ENCODE peak calls at places on chromosomes 13 and 19, in six cellular contexts. B is suprapubic skin; C is aorta; T is breast epithelium; E is CD4-positive, CD25-positive, alpha-beta regulatory T cell; K is AG04450. V is an unnamed sample.

GRCh38 chr19:58252102-58252685 is 23.5 kb downstream of the ZNF544 start:
- DNase-seq in T (no peak), K (no peak), C (no peak), B (no peak), E (peak), V (no peak)

GRCh38 chr19:4062576-4063368 is 3.9 kb downstream of the ZBTB7A start:
- DNase-seq in E (no peak), T (no peak), K (no peak), C (no peak), B (no peak), V (no peak)

GRCh38 chr13:25802579-25802978 is 249.2 kb downstream of the SHISA2 start:
- DNase-seq in B (no peak), C (no peak), K (no peak), T (no peak), E (no peak), V (no peak)

GRCh38 chr19:3585301-3586123 is at the start of gene GIPC3:
- DNase-seq in K (no peak), E (no peak), C (peak), B (no peak), T (no peak), V (no peak)

GRCh38 chr19:2266183-2266993 is 10.2 kb upstream of the JSRP1 start:
- DNase-seq in T (peak), C (peak), E (no peak), B (no peak), K (peak), V (no peak)

GRCh38 chr13:108961542-108962125 is 332.2 kb downstream of the MYO16 start:
- DNase-seq in K (no peak), E (peak), T (no peak), C (no peak), B (no peak), V (no peak)

GRCh38 chr13:19982447-19983043 is 24.0 kb downstream of the ZMYM2 start:
- DNase-seq in B (no peak), T (no peak), E (no peak), K (no peak), C (no peak), V (no peak)

GRCh38 chr19:48117515-48118330 is 7.1 kb upstream of the PLA2G4C start:
- DNase-seq in T (no peak), C (no peak), E (no peak), K (no peak), B (no peak), V (no peak)

GRCh38 chr19:50050406-50051223 is 24.8 kb downstream of the ZNF473 start:
- DNase-seq in B (peak), C (peak), K (peak), E (peak), T (peak), V (peak)

GRCh38 chr13:45765464-45765863 is 63.3 kb downstream of the CBY2 start:
- DNase-seq in E (no peak), B (no peak), K (no peak), C (no peak), T (no peak), V (no peak)

GRCh38 chr19:8304841-8305621 is 3.1 kb downstream of the CD320 start:
- DNase-seq in T (peak), B (peak), C (peak), E (no peak), K (no peak), V (no peak)

GRCh38 chr19:48443262-48443661 is 2.5 kb upstream of the GRWD1 start:
- DNase-seq in B (no peak), C (no peak), K (no peak), E (no peak), T (no peak), V (no peak)

GRCh38 chr19:5646703-5647102 is 23.8 kb downstream of the SAFB start:
- DNase-seq in B (no peak), T (no peak), K (no peak), E (no peak), C (no peak), V (no peak)

GRCh38 chr13:60258349-60258748 is 94.6 kb upstream of the DIAPH3 start:
- DNase-seq in E (no peak), K (no peak), B (no peak), T (no peak), C (no peak), V (no peak)

GRCh38 chr13:90414691-90415596 is 932.5 kb upstream of the MIR17HG start:
- DNase-seq in T (no peak), C (no peak), E (no peak), B (no peak), K (peak), V (no peak)

GRCh38 chr13:109568273-109568900 is 218.0 kb downstream of the IRS2 start:
- DNase-seq in K (no peak), B (no peak), C (no peak), T (no peak), E (no peak), V (no peak)

GRCh38 chr19:10155834-10156233 is 36.1 kb upstream of the EIF3G start:
- DNase-seq in E (no peak), B (no peak), T (no peak), K (no peak), C (no peak), V (no peak)

GRCh38 chr19:50203281-50204080 is at the start of gene MYH14:
- DNase-seq in E (no peak), K (no peak), B (no peak), C (peak), T (peak), V (no peak)

GRCh38 chr13:27425918-27426630 is 1.7 kb downstream of the GTF3A start:
- DNase-seq in B (peak), K (no peak), E (peak), T (peak), C (peak), V (peak)

GRCh38 chr13:61765181-61765742 is 349.6 kb upstream of the PCDH20 start:
- DNase-seq in E (no peak), B (no peak), T (no peak), K (no peak), C (no peak), V (no peak)

GRCh38 chr19:36140289-36141038 is 598 bp downstream of the CAPNS1 start:
- DNase-seq in T (peak), B (peak), E (peak), C (peak), K (no peak), V (no peak)

GRCh38 chr19:13033819-13034611 is 38.7 kb downstream of the NFIX start:
- DNase-seq in C (peak), K (no peak), B (no peak), E (peak), T (peak), V (no peak)

GRCh38 chr19:16589917-16590316 is 17.7 kb upstream of the SLC35E1 start:
- DNase-seq in C (no peak), B (no peak), T (no peak), E (no peak), K (no peak), V (no peak)

GRCh38 chr19:38090561-38090960 is 133.5 kb downstream of the DPF1 start:
- DNase-seq in C (no peak), T (no peak), B (no peak), K (no peak), E (no peak), V (no peak)

GRCh38 chr19:15332311-15332996 is at the start of gene BRD4:
- DNase-seq in T (peak), B (no peak), E (peak), K (no peak), C (peak), V (no peak)

GRCh38 chr19:43784981-43785808 is 4.4 kb upstream of the KCNN4 start:
- DNase-seq in C (peak), B (no peak), E (peak), T (peak), K (peak), V (no peak)

GRCh38 chr13:51534075-51534817 is 50.0 kb upstream of the WDFY2 start:
- DNase-seq in C (peak), T (no peak), B (no peak), K (no peak), E (peak), V (no peak)

GRCh38 chr13:79688741-79689140 is 207.8 kb downstream of the NDFIP2 start:
- DNase-seq in B (no peak), K (no peak), E (no peak), C (no peak), T (no peak), V (no peak)

GRCh38 chr19:48872884-48873475 is 759 bp downstream of the PPP1R15A start:
- DNase-seq in K (peak), B (peak), T (peak), C (peak), E (peak), V (peak)

GRCh38 chr19:47315125-47315821 is 5.6 kb downstream of the C5AR1 start:
- DNase-seq in E (no peak), K (peak), B (peak), T (no peak), C (peak), V (no peak)

GRCh38 chr19:54533476-54533875 is 30.8 kb downstream of the LAIR2 start:
- DNase-seq in K (no peak), T (no peak), E (no peak), B (no peak), C (no peak), V (no peak)

GRCh38 chr19:14405380-14405757 is 13.8 kb downstream of the DDX39A start:
- DNase-seq in C (no peak), B (no peak), T (no peak), K (no peak), E (no peak), V (no peak)

GRCh38 chr13:79716191-79716590 is 235.2 kb downstream of the NDFIP2 start:
- DNase-seq in C (no peak), B (no peak), K (no peak), T (no peak), E (no peak), V (no peak)

GRCh38 chr19:1108291-1109031 is 4.7 kb downstream of the GPX4 start:
- DNase-seq in B (no peak), T (no peak), E (no peak), C (no peak), K (no peak), V (no peak)

GRCh38 chr19:40623403-40624239 is 22.5 kb downstream of the LTBP4 start:
- DNase-seq in E (no peak), K (no peak), C (no peak), B (no peak), T (no peak), V (no peak)

GRCh38 chr13:101569807-101570206 is 117.3 kb downstream of the ITGBL1 start:
- DNase-seq in E (no peak), B (no peak), T (no peak), K (no peak), C (no peak), V (no peak)
- H3K27ac ChIP-seq in E (no peak), B (no peak), T (no peak), K (no peak), C (no peak), V (no peak)

GRCh38 chr13:100879255-100879654 is 204.7 kb upstream of the TMTC4 start:
- DNase-seq in C (no peak), B (no peak), T (no peak), E (no peak), K (no peak), V (no peak)

GRCh38 chr13:100872761-100873160 is 198.2 kb upstream of the TMTC4 start:
- DNase-seq in C (no peak), B (no peak), T (no peak), K (no peak), E (no peak), V (no peak)

GRCh38 chr13:100876044-100876403 is 201.4 kb upstream of the TMTC4 start:
- DNase-seq in T (no peak), C (no peak), E (no peak), K (no peak), B (no peak), V (no peak)

GRCh38 chr13:100870898-100871297 is 196.3 kb upstream of the TMTC4 start:
- DNase-seq in B (no peak), K (no peak), C (no peak), E (no peak), T (no peak), V (no peak)

GRCh38 chr13:100875392-100876043 is 200.9 kb upstream of the TMTC4 start:
- DNase-seq in B (no peak), C (no peak), T (no peak), E (peak), K (peak), V (no peak)
- H3K27ac ChIP-seq in B (no peak), C (no peak), T (no peak), E (no peak), K (peak), V (no peak)

GRCh38 chr13:44609137-44609536 is 33.0 kb upstream of the TSC22D1 start:
- DNase-seq in C (no peak), T (no peak), K (no peak), B (no peak), E (no peak), V (no peak)
- H3K27ac ChIP-seq in C (no peak), T (no peak), K (no peak), B (no peak), E (no peak), V (no peak)

DNA sequence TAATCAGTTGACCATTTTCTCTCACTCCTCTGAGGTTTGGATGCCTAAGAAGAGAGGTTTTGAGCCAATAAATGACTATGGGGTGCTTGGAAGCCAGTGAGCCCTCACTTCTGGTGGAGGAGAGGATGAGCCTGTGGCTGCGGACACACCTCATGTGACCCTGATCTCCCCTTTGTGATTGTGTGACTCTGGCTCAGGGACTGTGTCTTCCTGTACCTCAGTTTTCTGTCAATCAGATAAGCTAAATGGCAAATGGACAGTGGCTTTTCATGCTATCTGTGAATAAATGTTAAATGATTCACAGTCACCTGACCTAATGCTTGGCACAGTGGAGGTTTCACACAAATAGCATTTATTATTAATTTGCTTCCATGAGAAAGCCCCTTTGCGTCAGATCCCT is 2.7 kb downstream of the PSG8 start:
- DNase-seq in C (no peak), B (no peak), E (no peak), T (no peak), K (no peak), V (no peak)
- H3K27ac ChIP-seq in C (no peak), B (no peak), E (no peak), T (peak), K (peak), V (no peak)

GRCh38 chr19:45273532-45273877 is 22.4 kb downstream of the MARK4 start:
- DNase-seq in K (no peak), T (no peak), B (no peak), E (no peak), C (no peak), V (no peak)
- H3K27ac ChIP-seq in K (no peak), T (no peak), B (no peak), E (no peak), C (no peak), V (no peak)

GRCh38 chr19:17888260-17888659 is 16.5 kb downstream of the SLC5A5 start:
- DNase-seq in T (no peak), C (no peak), E (no peak), K (no peak), B (no peak), V (no peak)
- H3K27ac ChIP-seq in T (no peak), C (no peak), E (no peak), K (no peak), B (no peak), V (no peak)

GRCh38 chr19:33064778-33065550 is at the start of gene RHPN2:
- DNase-seq in K (no peak), T (no peak), B (peak), E (peak), C (peak), V (no peak)
- H3K27ac ChIP-seq in K (no peak), T (peak), B (peak), E (no peak), C (no peak), V (peak)

GRCh38 chr19:52198678-52199077 is 8.8 kb downstream of the PPP2R1A start:
- DNase-seq in E (no peak), B (no peak), C (no peak), K (no peak), T (no peak), V (no peak)
- H3K27ac ChIP-seq in E (no peak), B (no peak), C (peak), K (no peak), T (peak), V (peak)

V was measured in esophagus squamous epithelium.